ENCODE peak calls at places on chromosomes 2 and 18, in six cellular contexts. F is spleen, J is sigmoid colon, I is HCT116, G is left ventricle myocardium inferior, X is fibroblast of lung. A is an unnamed sample.

GRCh38 chr2:174571669-174572323 is 25.8 kb downstream of the WIPF1 start:
- DNase-seq in F (no peak), J (no peak), I (no peak), G (no peak), X (no peak), A (no peak)

GRCh38 chr2:86216577-86217555 is 17.6 kb downstream of the MRPL35 start:
- DNase-seq in F (no peak), J (no peak), I (no peak), G (no peak), X (peak; percentile 48), A (no peak)

GRCh38 chr2:20198001-20198400 is 26.9 kb downstream of the SDC1 start:
- DNase-seq in F (no peak), J (no peak), I (no peak), G (no peak), X (no peak), A (no peak)

GRCh38 chr2:227939271-227940027 is 68.0 kb downstream of the DAW1 start:
- DNase-seq in F (no peak), J (no peak), I (peak; percentile 60), G (no peak), X (peak; percentile 17), A (no peak)

GRCh38 chr2:177000408-177000807 is 212.2 kb upstream of the HNRNPA3 start:
- DNase-seq in F (no peak), J (no peak), I (no peak), G (no peak), X (no peak), A (no peak)

GRCh38 chr2:224426650-224427049 is 24.7 kb upstream of the FAM124B start:
- DNase-seq in F (no peak), J (no peak), I (no peak), G (no peak), X (no peak), A (no peak)

GRCh38 chr18:5513947-5514346 is 29.9 kb downstream of the EPB41L3 start:
- DNase-seq in F (no peak), J (no peak), I (no peak), G (no peak), X (no peak), A (no peak)

GRCh38 chr2:207231962-207232361 is 66.2 kb upstream of the KLF7 start:
- DNase-seq in F (no peak), J (no peak), I (no peak), G (no peak), X (peak; percentile 88), A (no peak)

GRCh38 chr2:27736031-27736889 is 35.3 kb upstream of the MRPL33 start:
- DNase-seq in F (no peak), J (no peak), I (no peak), G (no peak), X (peak; percentile 38), A (no peak)

GRCh38 chr2:27737676-27738348 is 33.7 kb upstream of the MRPL33 start:
- DNase-seq in F (peak; percentile 82), J (no peak), I (no peak), G (no peak), X (peak; percentile 77), A (no peak)

GRCh38 chr2:27736890-27737204 is 34.7 kb upstream of the MRPL33 start:
- DNase-seq in F (no peak), J (no peak), I (no peak), G (no peak), X (no peak), A (no peak)

GRCh38 chr2:27739058-27739373 is 32.5 kb upstream of the MRPL33 start:
- DNase-seq in F (no peak), J (no peak), I (no peak), G (no peak), X (no peak), A (no peak)

DNA sequence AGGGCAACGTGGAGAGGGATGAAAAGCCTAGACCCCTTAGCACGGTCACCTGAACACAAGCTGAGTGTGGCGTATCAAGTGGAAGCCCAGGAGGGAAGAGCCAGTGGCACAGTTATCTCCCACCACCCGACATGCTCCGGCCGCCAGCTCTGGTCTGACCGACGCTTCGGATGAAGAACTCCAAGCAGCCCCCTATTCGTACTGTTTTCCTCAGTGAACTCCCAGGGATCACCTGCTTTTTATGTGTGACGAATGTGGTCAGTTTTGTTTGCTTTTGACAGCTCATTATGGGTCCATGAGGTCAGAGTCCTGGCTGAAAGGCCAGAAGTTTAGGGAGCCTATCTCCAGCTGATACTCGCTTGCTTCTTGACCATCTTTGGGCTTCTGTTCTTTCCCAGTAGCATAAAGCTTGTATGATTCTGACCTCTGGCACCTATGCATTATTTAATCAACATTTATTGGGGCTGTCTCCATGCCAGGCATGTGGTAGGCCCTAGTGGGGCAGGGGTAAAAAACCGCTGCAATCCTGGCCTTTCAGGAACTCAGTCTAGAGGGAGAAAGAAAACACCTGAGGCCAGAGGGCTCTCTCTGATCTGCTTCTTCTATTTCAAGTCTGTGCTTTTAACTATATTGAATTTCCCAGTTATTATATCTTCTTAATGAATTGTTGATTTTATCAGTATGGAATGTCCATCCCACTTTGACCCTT is 33.0 kb upstream of the MRPL33 start:
- DNase-seq in F (no peak), J (no peak), I (no peak), G (no peak), X (no peak), A (no peak)
- H3K36me3 ChIP-seq in F (no peaks in the 10 kb centered on the region), J (no peaks in the 10 kb centered on the region), I (no peaks in the 10 kb centered on the region), G (no peaks in the 10 kb centered on the region), X (no peaks in the 10 kb centered on the region), A (no peaks in the 10 kb centered on the region)

GRCh38 chr2:73291461-73292315 is 1.7 kb downstream of the EGR4 start:
- DNase-seq in F (peak; percentile 74), J (no peak), I (no peak), G (no peak), X (no peak), A (no peak)
- H3K4me3 ChIP-seq in F (peak overlapping the region; percentile 56), J (no peak overlapping the region), I (no peak overlapping the region), G (peak overlapping the region; percentile 44), X (no peak overlapping the region), A (no peak overlapping the region)

GRCh38 chr2:226618875-226619605 is 180.6 kb downstream of the IRS1 start:
- DNase-seq in F (no peak), J (no peak), I (peak; percentile 27), G (no peak), X (peak; percentile 63), A (no peak)

GRCh38 chr2:226619707-226620106 is 179.9 kb downstream of the IRS1 start:
- DNase-seq in F (no peak), J (no peak), I (no peak), G (no peak), X (no peak), A (no peak)

GRCh38 chr2:226620176-226620575 is 179.4 kb downstream of the IRS1 start:
- DNase-seq in F (no peak), J (no peak), I (no peak), G (no peak), X (no peak), A (no peak)

GRCh38 chr2:226623587-226624368 is 175.8 kb downstream of the IRS1 start:
- DNase-seq in F (no peak), J (no peak), I (no peak), G (no peak), X (peak; percentile 52), A (no peak)

GRCh38 chr2:226622484-226622883 is 177.1 kb downstream of the IRS1 start:
- DNase-seq in F (no peak), J (no peak), I (no peak), G (no peak), X (no peak), A (no peak)
- TF ChIP-seq CTCF in F (no peak), J (peak; percentile 27), I (peak; percentile 38), G (no peak), X (no peak), A (no peak)

DNA sequence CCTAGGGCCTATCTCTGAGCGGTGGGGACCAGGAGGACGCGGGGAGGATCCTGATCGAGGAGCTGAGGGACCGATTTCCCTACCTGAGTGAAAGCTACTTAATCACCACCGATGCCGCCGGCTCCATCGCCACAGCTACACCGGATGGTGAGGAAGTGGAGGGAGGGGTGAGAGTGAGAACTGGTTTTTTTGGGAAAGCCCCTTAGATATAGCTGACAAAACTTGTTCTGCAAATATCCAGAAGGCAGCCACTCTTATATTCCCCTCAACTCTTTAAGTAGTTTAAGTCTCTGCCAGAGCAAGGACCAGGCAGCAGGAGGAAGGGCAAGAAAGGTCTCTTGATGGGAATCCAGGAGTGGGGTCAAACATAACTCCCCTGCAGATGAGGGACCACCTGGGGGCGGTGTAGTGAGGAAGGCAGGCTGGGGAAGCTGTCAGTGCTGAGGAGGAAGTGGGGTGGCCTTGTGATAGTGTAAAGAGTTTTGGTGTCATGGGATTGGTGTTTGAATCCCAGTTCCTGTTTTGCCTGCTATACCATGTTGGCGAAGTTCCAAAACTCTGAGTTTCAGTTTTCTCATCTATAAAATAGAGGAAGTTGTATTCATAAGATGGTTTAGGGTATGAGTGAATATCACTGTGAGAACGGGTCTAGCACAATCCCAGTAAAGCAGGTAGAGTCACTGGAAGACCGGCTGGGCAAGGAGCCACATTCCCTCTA is 3.4 kb downstream of the NAGK start:
- DNase-seq in F (peak; percentile 87), J (peak; percentile 66), I (no peak), G (peak; percentile 23), X (no peak), A (no peak)
- H3K36me3 ChIP-seq in F (no peaks in the 10 kb centered on the region), J (peaks cover 20% of the 10 kb centered on the region), I (no peaks in the 10 kb centered on the region), G (peaks cover 43% of the 10 kb centered on the region), X (peaks cover 22% of the 10 kb centered on the region), A (peaks cover 1% of the 10 kb centered on the region)

GRCh38 chr2:229339613-229340012 is 68.5 kb upstream of the PID1 start:
- DNase-seq in F (no peak), J (no peak), I (no peak), G (no peak), X (peak; percentile 41), A (no peak)
- H3K4me3 ChIP-seq in F (no peak overlapping the region), J (no peak overlapping the region), I (no peak overlapping the region), G (no peak overlapping the region), X (no peak overlapping the region), A (no peak overlapping the region)

GRCh38 chr2:162661618-162662017 is 176.9 kb downstream of the KCNH7 start:
- DNase-seq in F (no peak), J (no peak), I (no peak), G (no peak), X (no peak), A (no peak)
- TF ChIP-seq CTCF in F (no peak), J (no peak), I (no peak), G (no peak), X (no peak), A (no peak)

A was measured in kidney epithelial cell.